ENCODE peak calls at places on chromosomes 1 and 21, in nine cellular contexts. Z, V, I, L, C, D, U, P and X are unnamed samples.

GRCh38 chr1:235006816-235007215 is 121.8 kb downstream of the TOMM20 start:
- DNase-seq in Z (no peak), V (no peak), I (no peak), L (no peak), C (no peak), D (no peak), U (no peak), P (no peak), X (no peak)

GRCh38 chr1:159429074-159429861 is 2.7 kb upstream of the OR10J4 start:
- DNase-seq in Z (no peak), V (no peak), I (no peak), L (peak; percentile 96), C (no peak), D (no peak), U (no peak), P (no peak), X (no peak)

GRCh38 chr1:208595745-208596144 is 351.6 kb upstream of the PLXNA2 start:
- DNase-seq in Z (no peak), V (peak; percentile 21), I (no peak), L (peak; percentile 43), C (no peak), D (no peak), U (no peak), P (no peak), X (no peak)

GRCh38 chr1:117886101-117886795 is 43.2 kb downstream of the GDAP2 start:
- DNase-seq in Z (no peak), V (no peak), I (no peak), L (peak; percentile 70), C (no peak), D (no peak), U (no peak), P (no peak), X (no peak)

GRCh38 chr1:116494745-116495144 is 76.1 kb downstream of the CD58 start:
- DNase-seq in Z (no peak), V (no peak), I (no peak), L (peak; percentile 42), C (no peak), D (no peak), U (no peak), P (no peak), X (no peak)

GRCh38 chr1:184190626-184191025 is 139.1 kb downstream of the TSEN15 start:
- DNase-seq in Z (no peak), V (no peak), I (no peak), L (no peak), C (no peak), D (no peak), U (no peak), P (no peak), X (no peak)

GRCh38 chr1:36948147-36948546 is 86.2 kb downstream of the GRIK3 start:
- DNase-seq in Z (no peak), V (no peak), I (no peak), L (no peak), C (no peak), D (no peak), U (no peak), P (no peak), X (no peak)

GRCh38 chr1:44375547-44375946 is 20.5 kb upstream of the ERI3 start:
- DNase-seq in Z (no peak), V (no peak), I (no peak), L (no peak), C (no peak), D (no peak), U (no peak), P (no peak), X (no peak)

DNA sequence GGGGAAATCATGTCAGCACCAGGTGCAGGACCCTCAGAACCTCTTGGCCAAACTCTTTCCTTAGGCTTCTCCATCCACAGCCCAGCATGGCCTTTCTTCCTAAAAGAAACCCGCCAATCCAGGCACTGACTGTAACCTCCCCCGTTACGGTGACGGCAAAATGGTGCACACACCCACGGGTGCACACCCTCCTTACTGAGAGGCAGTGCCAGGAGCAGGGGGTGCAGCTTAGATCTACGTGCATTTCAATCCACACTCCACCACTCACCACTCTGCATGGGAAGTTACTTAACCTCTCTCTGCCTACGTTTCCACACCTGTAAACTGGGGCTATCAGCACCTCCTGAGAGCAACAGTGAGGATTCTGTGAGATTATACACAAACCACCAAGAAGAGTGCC is 31.0 kb downstream of the SUSD4 start:
- DNase-seq in Z (no peak), V (no peak), I (no peak), L (no peak), C (no peak), D (no peak), U (no peak), P (no peak), X (peak; percentile 43)
- H3K27ac ChIP-seq in Z (no peak overlapping the region), V (no peak overlapping the region), I (no peak overlapping the region), L (no peak overlapping the region), C (no peak overlapping the region), D (no peak overlapping the region), U (no peak overlapping the region), P (no peak overlapping the region), X (no peak overlapping the region)

GRCh38 chr1:224510880-224511645 is 76.5 kb upstream of the WDR26 start:
- DNase-seq in Z (no peak), V (no peak), I (no peak), L (peak; percentile 62), C (no peak), D (no peak), U (no peak), P (no peak), X (no peak)
- H3K27ac ChIP-seq in Z (no peak overlapping the region), V (no peak overlapping the region), I (no peak overlapping the region), L (no peak overlapping the region), C (no peak overlapping the region), D (no peak overlapping the region), U (no peak overlapping the region), P (no peak overlapping the region), X (no peak overlapping the region)

GRCh38 chr1:52403566-52404115 is 582 bp downstream of the ORC1 start:
- DNase-seq in Z (peak; percentile 82), V (no peak), I (peak; percentile 84), L (peak; percentile 72), C (no peak), D (no peak), U (peak; percentile 29), P (peak; percentile 61), X (no peak)
- H3K27ac ChIP-seq in Z (peak overlapping the region; percentile 94), V (peak overlapping the region; percentile 90), I (peak overlapping the region; percentile 93), L (peak overlapping the region; percentile 92), C (peak overlapping the region; percentile 91), D (peak overlapping the region; percentile 95), U (peak overlapping the region; percentile 45), P (peak overlapping the region; percentile 92), X (no peak overlapping the region)

DNA sequence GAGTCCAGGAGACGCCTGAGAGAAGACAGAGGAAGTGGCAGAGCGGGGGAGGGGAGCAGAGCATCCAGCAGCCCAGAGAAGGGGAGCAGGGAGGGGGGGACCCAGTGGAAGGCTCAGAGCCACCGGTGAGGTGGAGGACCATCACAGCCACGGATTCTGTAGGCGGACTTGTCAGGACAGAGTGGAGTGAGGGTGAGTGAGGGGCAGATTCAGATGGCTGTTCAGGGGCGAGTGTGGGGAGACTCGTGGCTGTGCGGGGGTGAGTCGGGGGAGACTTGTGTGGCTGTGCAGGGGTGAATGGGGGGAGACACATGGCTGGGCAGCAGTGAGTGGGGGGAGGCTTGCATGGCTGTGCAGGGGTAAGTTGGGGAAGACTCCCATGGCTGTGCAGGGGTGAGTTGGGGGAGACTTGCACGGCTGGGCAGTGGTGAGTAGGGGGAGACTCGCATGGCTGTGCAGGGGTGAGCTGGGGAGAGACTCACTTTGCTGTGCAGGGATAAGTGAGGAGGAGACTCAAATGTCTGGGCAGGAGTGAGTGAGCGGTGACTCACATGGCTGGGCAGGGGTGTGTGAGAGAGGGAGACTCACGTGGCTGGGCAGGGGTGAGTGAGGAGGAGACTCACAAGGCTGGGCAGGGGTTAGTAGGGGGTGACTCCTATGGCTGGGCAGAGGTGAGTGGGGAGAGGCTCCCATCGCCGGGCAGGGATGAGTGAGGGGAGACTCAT is 56.8 kb upstream of the ABCG1 start:
- DNase-seq in Z (no peak), V (no peak), I (peak; percentile 47), L (no peak), C (peak; percentile 73), D (no peak), U (no peak), P (no peak), X (no peak)
- H3K27ac ChIP-seq in Z (no peak overlapping the region), V (no peak overlapping the region), I (no peak overlapping the region), L (no peak overlapping the region), C (no peak overlapping the region), D (no peak overlapping the region), U (no peak overlapping the region), P (no peak overlapping the region), X (no peak overlapping the region)

GRCh38 chr1:93701619-93702018 is 20.0 kb upstream of the BCAR3 start:
- DNase-seq in Z (no peak), V (no peak), I (peak; percentile 63), L (peak; percentile 100), C (no peak), D (peak; percentile 77), U (no peak), P (no peak), X (no peak)
- H3K27ac ChIP-seq in Z (no peak overlapping the region), V (no peak overlapping the region), I (no peak overlapping the region), L (peak overlapping the region; percentile 98), C (no peak overlapping the region), D (peak overlapping the region; percentile 93), U (no peak overlapping the region), P (no peak overlapping the region), X (no peak overlapping the region)

GRCh38 chr1:155251566-155251965 is 3.7 kb downstream of the ENTREP3 start:
- DNase-seq in Z (no peak), V (no peak), I (no peak), L (no peak), C (no peak), D (no peak), U (no peak), P (no peak), X (no peak)
- H3K27ac ChIP-seq in Z (no peak overlapping the region), V (no peak overlapping the region), I (no peak overlapping the region), L (no peak overlapping the region), C (no peak overlapping the region), D (no peak overlapping the region), U (no peak overlapping the region), P (no peak overlapping the region), X (no peak overlapping the region)